ENCODE peak calls at places on chromosomes 6 and 20, in nine cellular contexts. U is astrocyte of the spinal cord; L is breast epithelium; V is colonic mucosa; D is heart right ventricle; M is BE2C; Y is CD8-positive, alpha-beta T cell; E is coronary artery; I is neural progenitor cell. C is an unnamed sample.

GRCh38 chr6:111712398-111712797 is 106.7 kb upstream of the TRAF3IP2 start:
- DNase-seq in U (peak), L (no peak), V (no peak), D (no peak), M (no peak), Y (no peak), E (no peak), I (no peak), C (no peak)

GRCh38 chr6:33108307-33108706 is 32.5 kb downstream of the HLA-DPB1 start:
- DNase-seq in U (no peak), L (no peak), V (no peak), D (no peak), M (no peak), Y (no peak), E (no peak), I (no peak), C (peak)

GRCh38 chr20:11170025-11170424 is 496.2 kb upstream of the JAG1 start:
- DNase-seq in U (no peak), L (no peak), V (no peak), D (no peak), M (no peak), Y (no peak), E (no peak), I (no peak), C (no peak)

GRCh38 chr6:41470341-41471063 is 75.7 kb upstream of the FOXP4 start:
- DNase-seq in U (peak), L (peak), V (no peak), D (no peak), M (no peak), Y (no peak), E (peak), I (peak), C (no peak)

GRCh38 chr6:42021847-42022754 is 28.2 kb upstream of the TAF8 start:
- DNase-seq in U (no peak), L (no peak), V (no peak), D (no peak), M (no peak), Y (peak), E (no peak), I (no peak), C (no peak)

GRCh38 chr6:93962566-93962965 is 543.2 kb upstream of the EPHA7 start:
- DNase-seq in U (no peak), L (no peak), V (no peak), D (no peak), M (no peak), Y (no peak), E (no peak), I (no peak), C (no peak)

GRCh38 chr6:4848382-4849068 is 72.3 kb downstream of the CDYL start:
- DNase-seq in U (peak), L (no peak), V (no peak), D (peak), M (no peak), Y (no peak), E (no peak), I (peak), C (no peak)

GRCh38 chr6:52340603-52340880 is 21.4 kb upstream of the PAQR8 start:
- DNase-seq in U (no peak), L (no peak), V (no peak), D (no peak), M (no peak), Y (no peak), E (no peak), I (no peak), C (no peak)

GRCh38 chr20:51402201-51402600 is 140.3 kb downstream of the NFATC2 start:
- DNase-seq in U (peak), L (peak), V (no peak), D (no peak), M (no peak), Y (peak), E (no peak), I (no peak), C (no peak)

GRCh38 chr6:161038229-161039003 is 46.8 kb downstream of the MAP3K4 start:
- DNase-seq in U (peak), L (peak), V (peak), D (peak), M (no peak), Y (no peak), E (no peak), I (no peak), C (no peak)

GRCh38 chr6:7035837-7036249 is 71.9 kb upstream of the RREB1 start:
- DNase-seq in U (no peak), L (no peak), V (no peak), D (no peak), M (no peak), Y (no peak), E (no peak), I (no peak), C (no peak)

GRCh38 chr6:141618180-141618581 is 514.5 kb upstream of the GJE1 start:
- DNase-seq in U (no peak), L (no peak), V (no peak), D (no peak), M (no peak), Y (no peak), E (no peak), I (no peak), C (no peak)

GRCh38 chr6:149306967-149307366 is 10.5 kb upstream of the TAB2 start:
- DNase-seq in U (peak), L (no peak), V (no peak), D (no peak), M (no peak), Y (no peak), E (no peak), I (no peak), C (no peak)

GRCh38 chr6:125114248-125114858 is 39.2 kb upstream of the TPD52L1 start:
- DNase-seq in U (peak), L (peak), V (peak), D (peak), M (peak), Y (no peak), E (no peak), I (peak), C (peak)

GRCh38 chr20:9363673-9364072 is 150.7 kb upstream of the LAMP5 start:
- DNase-seq in U (no peak), L (no peak), V (no peak), D (no peak), M (no peak), Y (no peak), E (no peak), I (no peak), C (no peak)

GRCh38 chr20:56795492-56795891 is 166.4 kb downstream of the TFAP2C start:
- DNase-seq in U (no peak), L (no peak), V (no peak), D (no peak), M (no peak), Y (no peak), E (no peak), I (no peak), C (no peak)

GRCh38 chr6:169240591-169241390 is 12.9 kb downstream of the THBS2 start:
- DNase-seq in U (peak), L (peak), V (no peak), D (no peak), M (no peak), Y (no peak), E (no peak), I (no peak), C (no peak)

GRCh38 chr20:1810926-1811620 is 84.1 kb upstream of the SIRPA start:
- DNase-seq in U (peak), L (peak), V (no peak), D (no peak), M (no peak), Y (no peak), E (no peak), I (no peak), C (no peak)

GRCh38 chr6:50655848-50656453 is 57.4 kb upstream of the TFAP2D start:
- DNase-seq in U (peak), L (no peak), V (no peak), D (no peak), M (peak), Y (no peak), E (no peak), I (peak), C (no peak)

GRCh38 chr6:124823240-124824105 is 138.8 kb upstream of the RNF217 start:
- DNase-seq in U (peak), L (no peak), V (no peak), D (no peak), M (no peak), Y (no peak), E (no peak), I (no peak), C (no peak)

GRCh38 chr6:76708641-76709331 is 636.3 kb upstream of the IMPG1 start:
- DNase-seq in U (no peak), L (no peak), V (no peak), D (no peak), M (no peak), Y (no peak), E (no peak), I (no peak), C (no peak)

GRCh38 chr6:152348116-152348515 is 289.0 kb downstream of the SYNE1 start:
- DNase-seq in U (no peak), L (no peak), V (no peak), D (no peak), M (no peak), Y (no peak), E (no peak), I (no peak), C (no peak)

GRCh38 chr20:58306421-58307261 is 2.9 kb upstream of the RAB22A start:
- DNase-seq in U (peak), L (no peak), V (peak), D (peak), M (no peak), Y (peak), E (no peak), I (no peak), C (no peak)

GRCh38 chr6:3251462-3252314 is 7.1 kb upstream of the PSMG4 start:
- DNase-seq in U (peak), L (peak), V (peak), D (peak), M (peak), Y (peak), E (peak), I (peak), C (peak)

GRCh38 chr20:49353348-49353747 is 75.5 kb upstream of the ZNFX1 start:
- DNase-seq in U (no peak), L (no peak), V (no peak), D (no peak), M (no peak), Y (no peak), E (no peak), I (no peak), C (no peak)

DNA sequence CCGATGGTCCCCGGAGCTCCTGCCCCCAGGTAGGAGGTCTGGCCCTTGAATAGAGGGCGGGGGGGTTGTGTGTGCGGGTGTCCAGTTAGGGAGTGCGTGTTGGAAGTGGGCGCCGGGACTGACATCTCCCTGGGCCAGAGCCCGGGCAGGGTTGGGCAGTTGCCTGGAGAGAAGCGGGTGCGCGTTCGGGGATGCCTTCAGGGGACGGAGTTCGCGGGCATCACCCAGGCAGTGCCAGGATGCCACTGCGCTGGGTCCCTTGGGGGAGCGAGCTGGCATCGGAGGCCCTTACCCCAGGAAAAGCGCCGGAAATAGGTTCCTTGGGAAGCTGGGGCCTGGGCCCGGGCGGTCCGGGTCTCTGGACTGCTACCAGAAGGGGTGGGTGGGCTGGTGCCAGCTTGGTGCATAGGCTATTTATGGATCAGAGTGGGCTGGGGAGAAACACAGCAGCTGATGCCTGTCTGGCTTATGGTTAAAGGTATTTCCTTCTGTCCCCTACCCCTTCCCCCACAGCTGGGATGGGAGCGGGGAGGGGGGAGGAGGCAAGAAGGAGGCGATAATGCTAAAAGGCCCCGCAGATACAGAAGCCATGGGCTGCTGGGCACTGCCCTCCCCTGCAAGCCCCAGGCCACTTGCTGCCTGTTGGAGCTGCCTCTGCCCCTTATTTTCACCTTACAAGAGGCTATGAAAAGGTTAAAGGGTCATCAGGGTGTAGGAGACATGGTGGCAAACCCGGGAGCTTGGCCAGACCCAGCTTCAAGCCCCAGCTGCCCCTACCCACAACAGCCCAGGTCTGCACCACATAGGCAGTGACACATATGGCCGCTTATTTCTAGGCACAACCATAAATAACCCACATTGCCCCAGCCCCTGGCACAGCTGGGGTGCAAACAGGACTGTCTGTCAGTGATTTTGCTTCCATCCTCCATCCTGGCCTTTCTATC is 638 bp downstream of the PACSIN1 start:
- DNase-seq in U (no peak), L (no peak), V (no peak), D (no peak), M (no peak), Y (no peak), E (no peak), I (no peak), C (no peak)
- H3K4me3 ChIP-seq in U (no peak), L (peak), V (peak), D (peak), M (peak), Y (no peak), E (peak), I (peak), C (no peak)

GRCh38 chr6:109010703-109011102 is 83.9 kb downstream of the SESN1 start:
- DNase-seq in U (no peak), L (no peak), V (no peak), D (no peak), M (no peak), Y (no peak), E (no peak), I (no peak), C (no peak)

GRCh38 chr6:109009761-109010612 is 84.7 kb downstream of the SESN1 start:
- DNase-seq in U (no peak), L (no peak), V (no peak), D (no peak), M (no peak), Y (no peak), E (no peak), I (no peak), C (no peak)

GRCh38 chr6:109008537-109008950 is 86.1 kb downstream of the SESN1 start:
- DNase-seq in U (no peak), L (no peak), V (no peak), D (no peak), M (no peak), Y (no peak), E (no peak), I (no peak), C (no peak)

GRCh38 chr6:109008061-109008460 is 86.6 kb downstream of the SESN1 start:
- DNase-seq in U (no peak), L (no peak), V (no peak), D (no peak), M (no peak), Y (no peak), E (no peak), I (peak), C (no peak)

GRCh38 chr6:109008951-109009760 is 85.5 kb downstream of the SESN1 start:
- DNase-seq in U (peak), L (peak), V (peak), D (peak), M (peak), Y (peak), E (peak), I (peak), C (peak)
- TF ChIP-seq CTCF in U (no peak), L (peak), V (no peak), D (peak), M (no peak), Y (no peak), E (no peak), I (no peak), C (no peak)

GRCh38 chr6:159042003-159042823 is 2.6 kb downstream of the TAGAP start:
- DNase-seq in U (peak), L (peak), V (peak), D (peak), M (peak), Y (peak), E (no peak), I (peak), C (peak)
- H3K4me3 ChIP-seq in U (no peak), L (peak), V (peak), D (peak), M (no peak), Y (peak), E (peak), I (no peak), C (no peak)

GRCh38 chr20:47854687-47855212 is 69.5 kb upstream of the SULF2 start:
- DNase-seq in U (peak), L (no peak), V (no peak), D (no peak), M (peak), Y (no peak), E (no peak), I (peak), C (no peak)
- TF ChIP-seq CTCF in U (peak), L (no peak), V (peak), D (no peak), M (peak), Y (no peak), E (no peak), I (peak), C (no peak)

GRCh38 chr6:107107791-107108190 is 7.5 kb downstream of the BEND3 start:
- DNase-seq in U (no peak), L (no peak), V (no peak), D (peak), M (no peak), Y (no peak), E (no peak), I (no peak), C (no peak)
- H3K4me3 ChIP-seq in U (no peak), L (no peak), V (no peak), D (no peak), M (no peak), Y (no peak), E (no peak), I (no peak), C (no peak)

GRCh38 chr6:95244749-95245148 is 332.6 kb upstream of the MANEA start:
- DNase-seq in U (no peak), L (no peak), V (no peak), D (no peak), M (no peak), Y (no peak), E (no peak), I (no peak), C (no peak)

GRCh38 chr6:95249176-95249575 is 328.2 kb upstream of the MANEA start:
- DNase-seq in U (peak), L (no peak), V (no peak), D (no peak), M (no peak), Y (no peak), E (no peak), I (no peak), C (no peak)

GRCh38 chr6:95243091-95243490 is 334.2 kb upstream of the MANEA start:
- DNase-seq in U (no peak), L (no peak), V (no peak), D (no peak), M (no peak), Y (no peak), E (no peak), I (no peak), C (no peak)

GRCh38 chr6:95249661-95250060 is 327.7 kb upstream of the MANEA start:
- DNase-seq in U (no peak), L (no peak), V (no peak), D (no peak), M (no peak), Y (no peak), E (no peak), I (no peak), C (no peak)

GRCh38 chr6:95248501-95248900 is 328.8 kb upstream of the MANEA start:
- DNase-seq in U (no peak), L (no peak), V (no peak), D (no peak), M (no peak), Y (no peak), E (no peak), I (no peak), C (no peak)
- TF ChIP-seq CTCF in U (no peak), L (no peak), V (no peak), D (no peak), M (peak), Y (no peak), E (no peak), I (no peak), C (no peak)

GRCh38 chr6:28589952-28590340 is 64.3 kb downstream of the GPX5 start:
- DNase-seq in U (no peak), L (no peak), V (no peak), D (no peak), M (peak), Y (no peak), E (no peak), I (peak), C (no peak)

GRCh38 chr6:28586273-28586672 is 60.6 kb downstream of the GPX5 start:
- DNase-seq in U (no peak), L (no peak), V (no peak), D (no peak), M (no peak), Y (no peak), E (no peak), I (no peak), C (no peak)

GRCh38 chr6:28589234-28589951 is 63.7 kb downstream of the GPX5 start:
- DNase-seq in U (peak), L (no peak), V (peak), D (no peak), M (peak), Y (no peak), E (no peak), I (peak), C (no peak)

GRCh38 chr6:28587011-28587745 is 61.5 kb downstream of the GPX5 start:
- DNase-seq in U (peak), L (peak), V (peak), D (peak), M (peak), Y (peak), E (no peak), I (peak), C (peak)

GRCh38 chr6:28587746-28588075 is 62.0 kb downstream of the GPX5 start:
- DNase-seq in U (no peak), L (no peak), V (no peak), D (no peak), M (no peak), Y (no peak), E (no peak), I (peak), C (no peak)
- H3K4me3 ChIP-seq in U (peak), L (peak), V (peak), D (peak), M (peak), Y (peak), E (peak), I (peak), C (no peak)

GRCh38 chr6:35754452-35755321 is 17.9 kb downstream of the ARMC12 start:
- DNase-seq in U (no peak), L (no peak), V (no peak), D (no peak), M (no peak), Y (no peak), E (no peak), I (no peak), C (no peak)
- TF ChIP-seq CTCF in U (no peak), L (no peak), V (no peak), D (no peak), M (no peak), Y (no peak), E (no peak), I (no peak), C (no peak)